ENCODE peak calls at places on chromosome 12, in seven cellular contexts. C, V, A, J, Q, P and S are unnamed samples.

GRCh38 chr12:18589316-18589715 is 148.5 kb downstream of the PLCZ1 start:
- DNase-seq in C (no peak), V (no peak), A (no peak), J (peak; percentile 32), Q (no peak), P (no peak), S (no peak)

GRCh38 chr12:19453961-19454360 is 14.7 kb downstream of the AEBP2 start:
- DNase-seq in C (no peak), V (no peak), A (no peak), J (no peak), Q (no peak), P (no peak), S (no peak)

GRCh38 chr12:109098671-109099070 is 1.3 kb downstream of the UNG start:
- DNase-seq in C (no peak), V (no peak), A (peak; percentile 34), J (peak; percentile 25), Q (no peak), P (peak; percentile 26), S (no peak)

GRCh38 chr12:92123780-92124707 is 21.6 kb downstream of the BTG1 start:
- DNase-seq in C (no peak), V (no peak), A (no peak), J (peak; percentile 45), Q (no peak), P (no peak), S (no peak)

GRCh38 chr12:3127832-3128231 is 50.7 kb downstream of the TSPAN9 start:
- DNase-seq in C (no peak), V (no peak), A (no peak), J (peak; percentile 81), Q (no peak), P (no peak), S (no peak)

GRCh38 chr12:51590347-51591019 is 550 bp upstream of the SCN8A start:
- DNase-seq in C (peak; percentile 87), V (peak; percentile 90), A (no peak), J (peak; percentile 42), Q (peak; percentile 56), P (peak; percentile 95), S (peak; percentile 69)

GRCh38 chr12:110266381-110266909 is 14.6 kb upstream of the ATP2A2 start:
- DNase-seq in C (no peak), V (no peak), A (no peak), J (no peak), Q (no peak), P (no peak), S (no peak)

GRCh38 chr12:116426391-116427136 is 132.6 kb upstream of the MAP1LC3B2 start:
- DNase-seq in C (no peak), V (no peak), A (peak; percentile 88), J (peak; percentile 98), Q (peak; percentile 73), P (peak; percentile 55), S (no peak)

GRCh38 chr12:1692895-1693294 is 2.0 kb downstream of the ADIPOR2 start:
- DNase-seq in C (no peak), V (no peak), A (no peak), J (no peak), Q (no peak), P (no peak), S (no peak)

GRCh38 chr12:68222336-68222735 is 3.3 kb downstream of the IL26 start:
- DNase-seq in C (no peak), V (no peak), A (no peak), J (peak; percentile 50), Q (no peak), P (no peak), S (no peak)

GRCh38 chr12:68224613-68225285 is 861 bp downstream of the IL26 start:
- DNase-seq in C (no peak), V (no peak), A (no peak), J (peak; percentile 88), Q (no peak), P (no peak), S (no peak)

GRCh38 chr12:68225576-68226476 is at the start of gene IL26:
- DNase-seq in C (no peak), V (no peak), A (no peak), J (peak; percentile 47), Q (no peak), P (no peak), S (no peak)

GRCh38 chr12:68221497-68221896 is 4.1 kb downstream of the IL26 start:
- DNase-seq in C (no peak), V (no peak), A (no peak), J (no peak), Q (no peak), P (no peak), S (no peak)

DNA sequence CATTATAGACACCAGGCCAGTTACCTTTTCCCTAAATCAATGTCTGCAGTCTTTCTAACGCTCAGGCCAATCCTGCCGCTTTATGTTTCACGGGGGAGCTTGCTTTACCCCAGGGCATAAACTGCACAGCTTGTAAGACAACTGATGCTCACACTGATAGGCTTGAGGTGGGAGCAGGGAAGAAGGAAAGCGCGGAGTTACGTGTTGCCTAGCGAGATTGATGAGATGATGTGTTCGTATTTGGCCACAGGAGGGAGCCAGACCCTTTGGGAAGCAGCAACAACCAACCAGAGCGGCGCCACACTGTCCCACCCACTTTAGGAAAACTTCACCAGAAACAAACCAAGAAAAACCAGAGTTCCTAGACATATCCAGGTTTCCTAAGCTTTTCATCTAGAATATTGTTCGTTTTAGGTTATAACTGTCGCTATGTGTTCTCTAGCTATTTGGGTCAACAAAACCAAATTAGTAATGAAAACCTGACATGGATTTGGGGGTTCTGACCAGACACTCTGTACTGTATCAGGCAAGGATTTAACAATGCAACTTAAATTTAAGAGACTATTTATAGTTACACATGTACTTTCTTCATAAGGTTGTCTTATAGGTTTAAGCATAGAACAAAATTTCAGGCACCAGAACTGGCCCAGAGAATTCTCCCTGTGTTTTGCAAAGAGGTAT is 2.4 kb downstream of the IL26 start:
- DNase-seq in C (peak; percentile 74), V (peak; percentile 84), A (peak; percentile 83), J (peak; percentile 94), Q (peak; percentile 65), P (peak; percentile 89), S (peak; percentile 73)
- TF ChIP-seq CTCF in C (peak; percentile 90), V (peak; percentile 75), A (peak; percentile 81), J (peak; percentile 85), Q (peak; percentile 81), P (peak; percentile 79), S (peak; percentile 84)

GRCh38 chr12:56602239-56602638 is 27.9 kb downstream of the BAZ2A start:
- DNase-seq in C (no peak), V (no peak), A (no peak), J (no peak), Q (no peak), P (no peak), S (no peak)

GRCh38 chr12:56599797-56600196 is 30.3 kb downstream of the BAZ2A start:
- DNase-seq in C (no peak), V (no peak), A (no peak), J (no peak), Q (no peak), P (no peak), S (no peak)

GRCh38 chr12:56599041-56599440 is 31.1 kb downstream of the BAZ2A start:
- DNase-seq in C (no peak), V (no peak), A (no peak), J (no peak), Q (no peak), P (no peak), S (no peak)

GRCh38 chr12:56600753-56601152 is 29.4 kb downstream of the BAZ2A start:
- DNase-seq in C (no peak), V (no peak), A (no peak), J (no peak), Q (no peak), P (no peak), S (no peak)

DNA sequence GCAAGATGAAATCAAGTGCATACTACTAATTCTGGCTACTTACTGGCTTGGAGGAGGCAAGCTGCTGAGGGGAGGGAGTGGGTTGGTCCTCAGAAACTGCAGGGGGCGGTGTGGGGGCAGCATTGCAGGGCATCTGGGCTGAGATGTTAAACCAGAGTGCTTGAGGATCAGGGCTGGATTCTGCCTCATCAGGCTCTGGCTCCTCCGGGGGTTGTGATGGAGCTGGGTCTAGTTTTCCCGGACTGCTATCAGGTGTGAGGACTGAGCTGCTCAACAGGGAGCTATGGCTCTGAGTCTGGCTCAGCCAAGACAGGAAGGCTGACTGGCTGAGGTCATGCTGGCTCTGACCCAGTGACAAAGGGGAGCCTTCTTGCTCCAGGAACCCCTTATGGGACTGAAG is 28.6 kb downstream of the BAZ2A start:
- DNase-seq in C (no peak), V (no peak), A (no peak), J (no peak), Q (no peak), P (peak; percentile 35), S (peak; percentile 26)
- TF ChIP-seq CTCF in C (peak; percentile 24), V (no peak), A (no peak), J (peak; percentile 30), Q (no peak), P (no peak), S (no peak)

GRCh38 chr12:56208014-56208413 is 13.7 kb downstream of the RNF41 start:
- DNase-seq in C (no peak), V (no peak), A (no peak), J (no peak), Q (no peak), P (no peak), S (no peak)

GRCh38 chr12:56206373-56207166 is 15.2 kb downstream of the RNF41 start:
- DNase-seq in C (peak; percentile 52), V (peak; percentile 78), A (peak; percentile 77), J (peak; percentile 76), Q (peak; percentile 43), P (peak; percentile 67), S (peak; percentile 54)

GRCh38 chr12:56202838-56203237 is 13.6 kb upstream of the SMARCC2 start:
- DNase-seq in C (no peak), V (no peak), A (no peak), J (no peak), Q (no peak), P (no peak), S (no peak)

GRCh38 chr12:56204275-56204674 is 15.0 kb upstream of the SMARCC2 start:
- DNase-seq in C (no peak), V (no peak), A (no peak), J (no peak), Q (no peak), P (no peak), S (no peak)

DNA sequence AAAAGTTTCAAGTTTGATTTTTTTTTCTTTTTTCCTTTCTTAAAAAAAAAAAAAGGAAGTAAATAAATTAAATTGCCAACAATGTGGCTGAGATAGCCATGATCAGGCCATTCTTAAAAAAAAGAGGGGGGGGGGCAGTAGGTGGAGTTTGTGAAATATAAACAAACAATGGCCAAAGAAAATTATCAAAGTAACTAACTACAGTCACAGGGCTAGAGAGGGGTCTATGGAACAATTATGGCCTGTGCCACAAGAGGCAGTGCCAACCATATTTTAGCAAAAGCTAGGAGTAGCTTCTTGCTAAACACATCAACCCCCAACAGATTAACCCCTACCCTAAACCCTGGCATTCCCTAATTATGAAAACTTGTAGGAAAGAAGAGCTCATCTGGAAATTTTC is 16.2 kb upstream of the SMARCC2 start:
- DNase-seq in C (no peak), V (no peak), A (no peak), J (no peak), Q (no peak), P (no peak), S (no peak)
- TF ChIP-seq CTCF in C (no peak), V (no peak), A (no peak), J (no peak), Q (no peak), P (peak; percentile 8), S (no peak)

DNA sequence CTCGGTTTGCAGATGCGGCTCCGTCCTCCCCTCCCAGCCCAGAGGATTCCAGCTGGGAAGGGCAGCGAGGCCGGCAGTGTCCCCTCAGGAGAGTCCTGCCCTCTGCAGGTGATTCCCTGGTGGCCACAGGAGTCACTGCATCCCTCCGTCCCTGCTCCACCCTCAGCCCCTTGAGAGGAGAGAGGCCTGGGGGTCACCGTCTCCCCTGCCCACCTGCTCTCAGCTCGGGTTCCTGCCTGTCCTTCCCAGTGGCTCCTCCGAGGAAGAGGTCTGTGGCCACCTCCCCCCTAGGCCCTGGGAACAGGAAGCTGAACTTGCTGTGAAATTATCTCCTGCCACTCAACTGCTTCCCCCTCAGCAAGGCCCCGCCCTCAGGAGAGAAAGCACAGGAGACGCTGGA is 12.9 kb upstream of the GALNT9 start:
- DNase-seq in C (no peak), V (no peak), A (no peak), J (no peak), Q (no peak), P (peak; percentile 36), S (no peak)
- TF ChIP-seq CTCF in C (peak; percentile 57), V (no peak), A (no peak), J (peak; percentile 15), Q (no peak), P (peak; percentile 33), S (no peak)